ENCODE peak calls at places on chromosomes 16 and 17, in seven cellular contexts. T, V, K, B, N, Z and R are unnamed samples.

GRCh38 chr16:85399583-85400284 is 213.4 kb upstream of the GSE1 start:
- DNase-seq in T (no peak), V (peak), K (no peak), B (no peak), N (no peak), Z (no peak), R (no peak)

GRCh38 chr16:17836868-17837602 is 366.3 kb upstream of the XYLT1 start:
- DNase-seq in T (no peak), V (peak), K (peak), B (no peak), N (peak), Z (no peak), R (peak)

GRCh38 chr16:19085679-19086200 is 18.3 kb downstream of the COQ7 start:
- DNase-seq in T (peak), V (no peak), K (no peak), B (no peak), N (no peak), Z (no peak), R (no peak)

GRCh38 chr16:57783116-57783515 is 19.2 kb downstream of the KIFC3 start:
- DNase-seq in T (no peak), V (no peak), K (no peak), B (no peak), N (no peak), Z (no peak), R (no peak)

GRCh38 chr17:78903101-78903779 is at the start of gene CEP295NL:
- DNase-seq in T (no peak), V (peak), K (no peak), B (peak), N (peak), Z (no peak), R (peak)

GRCh38 chr17:45189002-45189401 is 27.3 kb downstream of the HEXIM2 start:
- DNase-seq in T (no peak), V (no peak), K (no peak), B (no peak), N (no peak), Z (no peak), R (no peak)

GRCh38 chr16:47888142-47888541 is 267.7 kb downstream of the ABCC12 start:
- DNase-seq in T (no peak), V (peak), K (peak), B (no peak), N (peak), Z (no peak), R (peak)

GRCh38 chr16:17784073-17784472 is 313.3 kb upstream of the XYLT1 start:
- DNase-seq in T (no peak), V (peak), K (no peak), B (peak), N (peak), Z (no peak), R (peak)

GRCh38 chr17:27424516-27424915 is 31.7 kb upstream of the KSR1 start:
- DNase-seq in T (no peak), V (no peak), K (no peak), B (no peak), N (no peak), Z (no peak), R (no peak)

GRCh38 chr16:2178321-2179106 is 17.9 kb downstream of the CASKIN1 start:
- DNase-seq in T (no peak), V (no peak), K (peak), B (no peak), N (no peak), Z (no peak), R (peak)

GRCh38 chr17:50426814-50427787 is 1.1 kb downstream of the ACSF2 start:
- DNase-seq in T (peak), V (peak), K (peak), B (peak), N (peak), Z (no peak), R (peak)

GRCh38 chr16:23377071-23377931 is 75.2 kb downstream of the SCNN1B start:
- DNase-seq in T (no peak), V (no peak), K (no peak), B (no peak), N (no peak), Z (no peak), R (no peak)

GRCh38 chr17:69213059-69213813 is 15.4 kb downstream of the ABCA10 start:
- DNase-seq in T (no peak), V (no peak), K (peak), B (no peak), N (no peak), Z (no peak), R (no peak)

GRCh38 chr17:7081341-7082062 is 1.5 kb upstream of the CLEC10A start:
- DNase-seq in T (no peak), V (no peak), K (no peak), B (peak), N (no peak), Z (no peak), R (no peak)

GRCh38 chr17:28385037-28385797 is 13.7 kb downstream of the SARM1 start:
- DNase-seq in T (peak), V (peak), K (peak), B (no peak), N (no peak), Z (no peak), R (no peak)

GRCh38 chr17:50481648-50482047 is 3.0 kb downstream of the RSAD1 start:
- DNase-seq in T (no peak), V (no peak), K (no peak), B (no peak), N (no peak), Z (no peak), R (no peak)

GRCh38 chr16:57600048-57600835 is 28.2 kb upstream of the ADGRG1 start:
- DNase-seq in T (peak), V (peak), K (peak), B (peak), N (peak), Z (no peak), R (peak)

GRCh38 chr16:56675685-56676210 is 6.1 kb downstream of the MT1H start:
- DNase-seq in T (peak), V (no peak), K (peak), B (no peak), N (no peak), Z (no peak), R (no peak)

GRCh38 chr17:69654981-69655581 is 240.6 kb downstream of the MAP2K6 start:
- DNase-seq in T (no peak), V (no peak), K (no peak), B (no peak), N (peak), Z (no peak), R (peak)

GRCh38 chr17:36901506-36901905 is 35.8 kb upstream of the LHX1 start:
- DNase-seq in T (no peak), V (peak), K (peak), B (no peak), N (peak), Z (no peak), R (peak)

GRCh38 chr17:36703860-36704266 is 102.5 kb downstream of the MRM1 start:
- DNase-seq in T (peak), V (peak), K (peak), B (peak), N (peak), Z (no peak), R (peak)

GRCh38 chr16:56120447-56121155 is 70.7 kb upstream of the GNAO1 start:
- DNase-seq in T (no peak), V (no peak), K (no peak), B (no peak), N (no peak), Z (no peak), R (no peak)

GRCh38 chr17:42026821-42027539 is 7.1 kb downstream of the NKIRAS2 start:
- DNase-seq in T (no peak), V (no peak), K (no peak), B (no peak), N (no peak), Z (no peak), R (no peak)

GRCh38 chr17:9669551-9670008 is 24.3 kb downstream of the USP43 start:
- DNase-seq in T (no peak), V (peak), K (no peak), B (no peak), N (no peak), Z (no peak), R (no peak)

GRCh38 chr17:49979748-49980479 is 10.9 kb downstream of the DLX4 start:
- DNase-seq in T (no peak), V (no peak), K (no peak), B (no peak), N (no peak), Z (no peak), R (no peak)

GRCh38 chr16:70253291-70254094 is 1.8 kb upstream of the EXOSC6 start:
- DNase-seq in T (peak), V (peak), K (peak), B (peak), N (peak), Z (no peak), R (peak)

GRCh38 chr17:73956595-73957465 is 246.6 kb upstream of the RPL38 start:
- DNase-seq in T (peak), V (peak), K (peak), B (peak), N (no peak), Z (peak), R (no peak)

GRCh38 chr16:78183437-78183836 is 84.0 kb downstream of the WWOX start:
- DNase-seq in T (no peak), V (no peak), K (no peak), B (no peak), N (no peak), Z (no peak), R (no peak)

GRCh38 chr16:67857547-67858233 is 10.2 kb upstream of the CENPT start:
- DNase-seq in T (peak), V (peak), K (peak), B (no peak), N (peak), Z (no peak), R (peak)

GRCh38 chr17:20266806-20267458 is 200.4 kb downstream of the LGALS9B start:
- DNase-seq in T (no peak), V (no peak), K (no peak), B (no peak), N (peak), Z (no peak), R (peak)

GRCh38 chr17:45391291-45391690 is 41.4 kb downstream of the ARHGAP27 start:
- DNase-seq in T (no peak), V (no peak), K (no peak), B (no peak), N (no peak), Z (no peak), R (no peak)

GRCh38 chr17:57551321-57552079 is 193.6 kb downstream of the CCDC182 start:
- DNase-seq in T (peak), V (no peak), K (no peak), B (peak), N (no peak), Z (peak), R (no peak)

GRCh38 chr17:29412780-29413565 is 22.8 kb downstream of the TAOK1 start:
- DNase-seq in T (no peak), V (no peak), K (no peak), B (no peak), N (peak), Z (no peak), R (peak)

GRCh38 chr17:412211-413015 is 59.8 kb upstream of the RPH3AL start:
- DNase-seq in T (peak), V (peak), K (no peak), B (peak), N (peak), Z (peak), R (peak)

GRCh38 chr16:88830250-88830649 is 18.5 kb upstream of the APRT start:
- DNase-seq in T (peak), V (no peak), K (no peak), B (no peak), N (no peak), Z (no peak), R (no peak)

GRCh38 chr16:88830783-88831182 is 19.1 kb upstream of the APRT start:
- DNase-seq in T (no peak), V (no peak), K (no peak), B (no peak), N (no peak), Z (no peak), R (no peak)

GRCh38 chr16:88833086-88833485 is 21.4 kb upstream of the APRT start:
- DNase-seq in T (no peak), V (no peak), K (no peak), B (no peak), N (no peak), Z (no peak), R (no peak)

GRCh38 chr16:88834670-88835069 is 22.1 kb downstream of the GALNS start:
- DNase-seq in T (no peak), V (no peak), K (no peak), B (no peak), N (no peak), Z (no peak), R (no peak)

GRCh38 chr16:88831838-88832237 is 20.1 kb upstream of the APRT start:
- DNase-seq in T (no peak), V (peak), K (no peak), B (no peak), N (no peak), Z (no peak), R (no peak)
- TF ChIP-seq CTCF in T (no peak), V (no peak), K (no peak), B (no peak), N (no peak), Z (no peak), R (no peak)

GRCh38 chr16:8788578-8789172 is 8.8 kb downstream of the TMEM186 start:
- DNase-seq in T (peak), V (no peak), K (no peak), B (no peak), N (no peak), Z (no peak), R (no peak)
- TF ChIP-seq CTCF in T (no peak), V (no peak), K (no peak), B (no peak), N (no peak), Z (no peak), R (no peak)

DNA sequence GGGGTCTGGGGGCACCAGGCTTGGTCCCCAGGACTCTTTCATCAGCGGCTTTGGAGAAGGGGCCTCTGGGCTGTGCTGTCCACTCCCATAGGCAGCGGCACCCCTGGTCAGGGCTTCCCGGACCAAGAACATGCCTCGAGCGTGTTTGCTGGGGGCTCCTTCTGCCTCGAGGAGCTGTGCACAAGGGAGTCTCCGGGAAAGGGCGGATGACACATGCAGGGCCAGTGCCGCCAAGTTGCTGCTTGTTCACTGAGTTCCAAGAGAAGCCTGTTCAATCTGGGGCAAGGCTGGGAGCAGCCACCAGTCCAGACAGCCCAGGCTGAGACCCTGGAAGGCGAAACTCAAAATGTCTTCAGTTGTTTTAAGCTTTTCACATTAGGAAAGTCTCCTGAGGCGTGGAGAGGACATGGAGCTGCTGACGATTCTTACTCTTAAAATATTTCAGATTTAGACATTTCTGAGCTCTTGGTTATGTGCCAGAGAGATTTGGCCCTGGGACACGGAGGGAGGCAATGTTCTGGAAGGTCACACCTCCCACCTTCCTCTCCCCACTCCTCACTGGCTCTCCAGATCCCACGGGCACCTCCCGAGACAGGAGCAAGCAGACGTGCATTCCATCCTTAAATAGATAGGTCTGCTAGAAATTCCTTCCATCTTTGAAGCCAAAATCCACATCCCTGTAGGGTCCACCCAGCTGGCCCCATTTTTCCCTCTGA is 84.4 kb upstream of the ZNF469 start:
- DNase-seq in T (no peak), V (no peak), K (no peak), B (no peak), N (peak), Z (no peak), R (peak)
- TF ChIP-seq CTCF in T (no peak), V (no peak), K (no peak), B (no peak), N (no peak), Z (no peak), R (no peak)

GRCh38 chr17:48335168-48335567 is 94.8 kb downstream of the SKAP1 start:
- DNase-seq in T (no peak), V (no peak), K (no peak), B (no peak), N (no peak), Z (no peak), R (no peak)
- TF ChIP-seq CTCF in T (no peak), V (no peak), K (no peak), B (no peak), N (no peak), Z (no peak), R (no peak)

GRCh38 chr17:38430822-38431221 is 2.6 kb downstream of the ARHGAP23 start:
- DNase-seq in T (no peak), V (no peak), K (no peak), B (no peak), N (no peak), Z (no peak), R (no peak)
- TF ChIP-seq CTCF in T (no peak), V (no peak), K (no peak), B (no peak), N (no peak), Z (no peak), R (no peak)

GRCh38 chr16:3566990-3567389 is 10.2 kb downstream of the NLRC3 start:
- DNase-seq in T (no peak), V (no peak), K (no peak), B (no peak), N (no peak), Z (no peak), R (no peak)

GRCh38 chr16:3573146-3573815 is 3.9 kb downstream of the NLRC3 start:
- DNase-seq in T (no peak), V (no peak), K (no peak), B (no peak), N (no peak), Z (no peak), R (no peak)

GRCh38 chr16:3570420-3571062 is 6.7 kb downstream of the NLRC3 start:
- DNase-seq in T (no peak), V (no peak), K (no peak), B (no peak), N (no peak), Z (no peak), R (no peak)

GRCh38 chr16:3574195-3574594 is 3.0 kb downstream of the NLRC3 start:
- DNase-seq in T (no peak), V (no peak), K (no peak), B (no peak), N (no peak), Z (no peak), R (no peak)

GRCh38 chr16:3569851-3570250 is 7.4 kb downstream of the NLRC3 start:
- DNase-seq in T (no peak), V (no peak), K (no peak), B (no peak), N (no peak), Z (no peak), R (no peak)
- TF ChIP-seq CTCF in T (no peak), V (no peak), K (no peak), B (no peak), N (no peak), Z (no peak), R (no peak)

GRCh38 chr16:9270424-9270823 is 179.0 kb downstream of the HAPSTR1 start:
- DNase-seq in T (no peak), V (no peak), K (no peak), B (no peak), N (no peak), Z (no peak), R (no peak)
- TF ChIP-seq CTCF in T (no peak), V (no peak), K (peak), B (no peak), N (no peak), Z (no peak), R (no peak)

GRCh38 chr17:17146791-17147406 is 59.2 kb downstream of the PLD6 start:
- DNase-seq in T (peak), V (peak), K (peak), B (peak), N (no peak), Z (no peak), R (no peak)
- TF ChIP-seq CTCF in T (peak), V (peak), K (peak), B (peak), N (peak), Z (no peak), R (peak)

DNA sequence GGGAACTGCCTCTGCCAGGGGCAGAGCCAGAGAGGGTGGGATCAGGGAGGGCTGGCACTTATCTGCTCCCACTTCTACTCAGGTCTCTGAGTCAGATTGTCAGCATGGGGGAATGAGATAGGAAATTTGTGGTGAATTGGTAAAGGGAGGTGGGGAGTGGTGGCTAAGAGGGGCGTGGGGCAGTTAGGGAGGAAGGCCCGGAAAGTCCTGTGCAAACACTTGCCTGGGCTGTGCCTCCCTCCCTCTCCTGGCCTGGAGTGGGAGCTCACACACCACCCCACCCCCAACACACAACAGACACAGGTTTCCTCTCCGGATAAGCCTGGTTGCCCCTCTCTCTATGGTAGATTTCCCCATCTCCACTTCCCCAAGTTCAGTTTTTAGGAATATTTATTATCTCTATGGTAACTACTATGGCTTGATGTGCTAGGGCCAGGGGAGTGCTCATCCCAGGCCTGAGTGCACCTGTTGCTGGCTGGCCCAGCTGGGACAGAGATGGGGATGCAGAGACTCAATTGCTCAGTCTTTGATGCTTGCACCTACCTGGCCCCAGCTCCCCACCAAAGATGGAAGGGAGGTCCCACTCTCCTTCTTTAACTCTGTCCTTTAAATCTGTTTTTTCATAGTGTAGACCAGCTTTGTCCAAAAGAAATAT is 2.7 kb downstream of the SPNS2 start:
- DNase-seq in T (no peak), V (no peak), K (no peak), B (no peak), N (no peak), Z (no peak), R (no peak)
- TF ChIP-seq CTCF in T (no peak), V (no peak), K (no peak), B (no peak), N (no peak), Z (no peak), R (no peak)